ENCODE peak calls at places on chromosome 1, in eight cellular contexts. C is left ventricle myocardium inferior; R is CD4-positive, alpha-beta T cell; V is hippocampal formation; Z is amniotic stem cell; Q is CD8-positive, alpha-beta T cell; I is GDM1; W is type B pancreatic cell. P is an unnamed sample.

GRCh38 chr1:88618331-88618730 is 65.7 kb upstream of the PKN2 start:
- DNase-seq in R (no peak), Z (no peak), Q (no peak), I (no peak), V (no peak), C (no peak), W (no peak), P (no peak)

GRCh38 chr1:36350659-36351171 is 27.3 kb upstream of the EVA1B start:
- DNase-seq in Q (peak), Z (peak), R (peak), I (peak), W (no peak), C (no peak), V (no peak), P (no peak)

GRCh38 chr1:219317762-219318353 is 144.2 kb downstream of the LYPLAL1 start:
- DNase-seq in Z (no peak), V (no peak), R (no peak), Q (no peak), C (no peak), I (no peak), W (no peak), P (no peak)

GRCh38 chr1:84724128-84724860 is 34.0 kb upstream of the SSX2IP start:
- DNase-seq in R (peak), Q (peak), W (no peak), V (no peak), I (no peak), C (no peak), Z (no peak), P (no peak)

GRCh38 chr1:57966340-57966739 is 542.5 kb upstream of the DAB1 start:
- DNase-seq in I (no peak), W (no peak), Z (no peak), R (no peak), V (no peak), Q (no peak), C (no peak), P (no peak)

GRCh38 chr1:111192643-111193519 is 7.6 kb downstream of the DENND2D start:
- DNase-seq in W (no peak), I (no peak), Q (no peak), Z (no peak), V (peak), R (no peak), C (no peak), P (no peak)

GRCh38 chr1:228276361-228276831 is 68.6 kb downstream of the OBSCN start:
- DNase-seq in V (no peak), I (no peak), Z (no peak), Q (no peak), C (peak), R (no peak), W (peak), P (no peak)

GRCh38 chr1:24558902-24559791 is 3.3 kb downstream of the NCMAP start:
- DNase-seq in C (peak), Z (no peak), R (no peak), V (peak), I (no peak), Q (no peak), W (no peak), P (no peak)

GRCh38 chr1:75937034-75937433 is 4.8 kb upstream of the ASB17 start:
- DNase-seq in V (no peak), R (no peak), W (no peak), I (no peak), C (no peak), Z (peak), Q (no peak), P (no peak)

GRCh38 chr1:18951818-18952391 is 4.6 kb downstream of the IFFO2 start:
- DNase-seq in Z (no peak), Q (peak), W (no peak), R (peak), V (no peak), I (peak), C (no peak), P (peak)

P was measured in NK-92 treated with Interleukin-12 subunit alpha and Interleukin-12 subunit beta, amount 100 ng/mL, for 24 hours.